ENCODE peak calls at places on chromosomes 6 and 20, in five cellular contexts. One of them, this sample, is unnamed.

GRCh38 chr20:45173531-45173930 is 1.2 kb upstream of the PI3 start:
- DNase-seq in HFFc6: no peak
- DNase-seq in AG10803: no peak
- DNase-seq in fibroblast of pulmonary artery: no peak
- DNase-seq in osteocyte: no peak
- DNase-seq in this sample: no peak

GRCh38 chr6:101578306-101578705 is 184.8 kb downstream of the GRIK2 start:
- DNase-seq in AG10803: no peak
- DNase-seq in HFFc6: no peak
- DNase-seq in osteocyte: no peak
- DNase-seq in fibroblast of pulmonary artery: no peak
- DNase-seq in this sample: no peak

GRCh38 chr6:46990031-46990644 is 52.0 kb downstream of the ADGRF1 start:
- DNase-seq in osteocyte: no peak
- DNase-seq in AG10803: no peak
- DNase-seq in HFFc6: no peak
- DNase-seq in fibroblast of pulmonary artery: peak
- DNase-seq in this sample: no peak

GRCh38 chr6:116088946-116089345 is 11.7 kb upstream of the NT5DC1 start:
- DNase-seq in fibroblast of pulmonary artery: no peak
- DNase-seq in AG10803: no peak
- DNase-seq in osteocyte: no peak
- DNase-seq in HFFc6: no peak
- DNase-seq in this sample: no peak

GRCh38 chr6:9399916-9400315 is 964.6 kb upstream of the SLC35B3 start:
- DNase-seq in HFFc6: no peak
- DNase-seq in fibroblast of pulmonary artery: no peak
- DNase-seq in AG10803: no peak
- DNase-seq in osteocyte: no peak
- DNase-seq in this sample: no peak

GRCh38 chr20:32537657-32538525 is 47.2 kb downstream of the NOL4L start:
- DNase-seq in AG10803: no peak
- DNase-seq in HFFc6: no peak
- DNase-seq in fibroblast of pulmonary artery: no peak
- DNase-seq in osteocyte: no peak
- DNase-seq in this sample: no peak

GRCh38 chr6:14877758-14878157 is 368.1 kb upstream of the JARID2 start:
- DNase-seq in fibroblast of pulmonary artery: peak
- DNase-seq in HFFc6: no peak
- DNase-seq in AG10803: no peak
- DNase-seq in osteocyte: no peak
- DNase-seq in this sample: no peak

GRCh38 chr6:21045135-21045616 is 510.9 kb downstream of the CDKAL1 start:
- DNase-seq in HFFc6: no peak
- DNase-seq in fibroblast of pulmonary artery: no peak
- DNase-seq in osteocyte: no peak
- DNase-seq in AG10803: no peak
- DNase-seq in this sample: peak

GRCh38 chr20:35620818-35621559 is 5.4 kb downstream of the SPAG4 start:
- DNase-seq in HFFc6: no peak
- DNase-seq in AG10803: no peak
- DNase-seq in fibroblast of pulmonary artery: no peak
- DNase-seq in osteocyte: no peak
- DNase-seq in this sample: no peak

GRCh38 chr6:146244630-146245143 is 215.8 kb downstream of the GRM1 start:
- DNase-seq in osteocyte: no peak
- DNase-seq in fibroblast of pulmonary artery: no peak
- DNase-seq in HFFc6: no peak
- DNase-seq in AG10803: no peak
- DNase-seq in this sample: no peak

GRCh38 chr20:2991532-2991931 is 51.9 kb upstream of the GNRH2 start:
- DNase-seq in fibroblast of pulmonary artery: no peak
- DNase-seq in AG10803: no peak
- DNase-seq in osteocyte: no peak
- DNase-seq in HFFc6: no peak
- DNase-seq in this sample: no peak

GRCh38 chr20:10902174-10902573 is 228.4 kb upstream of the JAG1 start:
- DNase-seq in osteocyte: no peak
- DNase-seq in AG10803: peak
- DNase-seq in fibroblast of pulmonary artery: no peak
- DNase-seq in HFFc6: no peak
- DNase-seq in this sample: no peak

GRCh38 chr6:111677186-111677990 is 71.7 kb upstream of the TRAF3IP2 start:
- DNase-seq in osteocyte: no peak
- DNase-seq in HFFc6: no peak
- DNase-seq in fibroblast of pulmonary artery: no peak
- DNase-seq in AG10803: no peak
- DNase-seq in this sample: no peak

GRCh38 chr6:25312034-25312620 is 33.0 kb downstream of the CARMIL1 start:
- DNase-seq in HFFc6: peak
- DNase-seq in fibroblast of pulmonary artery: peak
- DNase-seq in osteocyte: no peak
- DNase-seq in AG10803: peak
- DNase-seq in this sample: no peak

GRCh38 chr20:37384683-37385174 is 38.8 kb downstream of the SRC start:
- DNase-seq in AG10803: peak
- DNase-seq in fibroblast of pulmonary artery: peak
- DNase-seq in osteocyte: no peak
- DNase-seq in HFFc6: peak
- DNase-seq in this sample: no peak

GRCh38 chr20:59779656-59780380 is 153.6 kb downstream of the SYCP2 start:
- DNase-seq in osteocyte: peak
- DNase-seq in fibroblast of pulmonary artery: no peak
- DNase-seq in HFFc6: no peak
- DNase-seq in AG10803: no peak
- DNase-seq in this sample: no peak

GRCh38 chr6:160054913-160055312 is 66.7 kb upstream of the SLC22A1 start:
- DNase-seq in HFFc6: no peak
- DNase-seq in fibroblast of pulmonary artery: no peak
- DNase-seq in osteocyte: no peak
- DNase-seq in AG10803: no peak
- DNase-seq in this sample: no peak

GRCh38 chr20:47502271-47502730 is 614 bp downstream of the NCOA3 start:
- DNase-seq in AG10803: peak
- DNase-seq in osteocyte: no peak
- DNase-seq in HFFc6: no peak
- DNase-seq in fibroblast of pulmonary artery: peak
- DNase-seq in this sample: no peak

GRCh38 chr6:30979690-30980089 is 3.8 kb upstream of the MUC21 start:
- DNase-seq in osteocyte: no peak
- DNase-seq in fibroblast of pulmonary artery: no peak
- DNase-seq in AG10803: no peak
- DNase-seq in HFFc6: no peak
- DNase-seq in this sample: no peak

GRCh38 chr6:9089724-9090123 is 654.4 kb upstream of the SLC35B3 start:
- DNase-seq in osteocyte: no peak
- DNase-seq in fibroblast of pulmonary artery: no peak
- DNase-seq in HFFc6: no peak
- DNase-seq in AG10803: no peak
- DNase-seq in this sample: no peak

GRCh38 chr6:113819169-113819830 is 37.8 kb upstream of the MARCKS start:
- DNase-seq in osteocyte: no peak
- DNase-seq in AG10803: no peak
- DNase-seq in fibroblast of pulmonary artery: no peak
- DNase-seq in HFFc6: no peak
- DNase-seq in this sample: no peak

GRCh38 chr20:62964700-62965099 is 12.2 kb downstream of the SLC17A9 start:
- DNase-seq in HFFc6: no peak
- DNase-seq in AG10803: no peak
- DNase-seq in fibroblast of pulmonary artery: no peak
- DNase-seq in osteocyte: no peak
- DNase-seq in this sample: no peak

GRCh38 chr20:2084703-2085102 is 16.9 kb upstream of the STK35 start:
- DNase-seq in AG10803: peak
- DNase-seq in fibroblast of pulmonary artery: peak
- DNase-seq in osteocyte: no peak
- DNase-seq in HFFc6: no peak
- DNase-seq in this sample: no peak

GRCh38 chr6:137416376-137417109 is 77.7 kb downstream of the OLIG3 start:
- DNase-seq in AG10803: peak
- DNase-seq in osteocyte: no peak
- DNase-seq in HFFc6: no peak
- DNase-seq in fibroblast of pulmonary artery: peak
- DNase-seq in this sample: no peak

GRCh38 chr6:54100411-54101006 is 10.7 kb upstream of the MLIP start:
- DNase-seq in HFFc6: no peak
- DNase-seq in fibroblast of pulmonary artery: no peak
- DNase-seq in osteocyte: no peak
- DNase-seq in AG10803: no peak
- DNase-seq in this sample: no peak
- TF ChIP-seq CTCF in HFFc6: no peak
- TF ChIP-seq CTCF in fibroblast of pulmonary artery: no peak
- TF ChIP-seq CTCF in osteocyte: no peak
- TF ChIP-seq CTCF in AG10803: no peak
- TF ChIP-seq CTCF in this sample: no peak

DNA sequence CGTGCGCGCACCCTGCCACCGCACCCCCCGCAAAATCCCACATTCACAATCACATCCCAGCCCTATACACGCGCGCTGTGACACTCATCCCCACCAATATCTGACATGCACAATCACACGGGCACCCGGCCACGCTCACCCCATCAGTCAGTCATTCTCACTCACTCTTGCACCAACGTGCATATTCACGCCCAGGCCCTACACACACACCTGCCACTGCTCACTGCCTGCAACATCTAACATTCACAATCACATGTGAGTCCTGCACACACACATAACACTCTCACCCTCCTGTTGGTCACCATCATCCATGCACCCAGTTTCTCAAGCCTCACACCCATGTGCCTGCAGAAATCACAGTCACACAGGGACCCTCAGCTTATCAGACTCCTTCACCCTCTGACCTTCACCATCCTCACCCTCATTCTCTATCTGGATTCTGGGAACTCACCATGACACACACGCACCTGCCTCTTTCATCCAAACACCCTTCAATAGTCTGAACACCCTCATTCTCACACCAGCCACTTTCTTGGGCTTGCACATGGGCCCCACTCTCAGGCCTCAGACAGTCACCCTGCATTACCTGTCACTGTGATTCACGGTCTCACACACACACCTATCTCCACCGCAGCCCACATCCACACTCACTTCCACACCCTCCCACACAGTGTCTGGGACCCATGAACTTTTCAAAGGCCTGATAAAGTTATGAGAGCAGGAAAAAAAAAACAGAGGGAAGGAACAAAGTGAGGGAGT is 748 bp upstream of the ATP9A start:
- DNase-seq in HFFc6: no peak
- DNase-seq in fibroblast of pulmonary artery: peak
- DNase-seq in AG10803: no peak
- DNase-seq in osteocyte: no peak
- DNase-seq in this sample: no peak
- TF ChIP-seq CTCF in HFFc6: no peak
- TF ChIP-seq CTCF in fibroblast of pulmonary artery: no peak
- TF ChIP-seq CTCF in AG10803: no peak
- TF ChIP-seq CTCF in osteocyte: no peak
- TF ChIP-seq CTCF in this sample: no peak

DNA sequence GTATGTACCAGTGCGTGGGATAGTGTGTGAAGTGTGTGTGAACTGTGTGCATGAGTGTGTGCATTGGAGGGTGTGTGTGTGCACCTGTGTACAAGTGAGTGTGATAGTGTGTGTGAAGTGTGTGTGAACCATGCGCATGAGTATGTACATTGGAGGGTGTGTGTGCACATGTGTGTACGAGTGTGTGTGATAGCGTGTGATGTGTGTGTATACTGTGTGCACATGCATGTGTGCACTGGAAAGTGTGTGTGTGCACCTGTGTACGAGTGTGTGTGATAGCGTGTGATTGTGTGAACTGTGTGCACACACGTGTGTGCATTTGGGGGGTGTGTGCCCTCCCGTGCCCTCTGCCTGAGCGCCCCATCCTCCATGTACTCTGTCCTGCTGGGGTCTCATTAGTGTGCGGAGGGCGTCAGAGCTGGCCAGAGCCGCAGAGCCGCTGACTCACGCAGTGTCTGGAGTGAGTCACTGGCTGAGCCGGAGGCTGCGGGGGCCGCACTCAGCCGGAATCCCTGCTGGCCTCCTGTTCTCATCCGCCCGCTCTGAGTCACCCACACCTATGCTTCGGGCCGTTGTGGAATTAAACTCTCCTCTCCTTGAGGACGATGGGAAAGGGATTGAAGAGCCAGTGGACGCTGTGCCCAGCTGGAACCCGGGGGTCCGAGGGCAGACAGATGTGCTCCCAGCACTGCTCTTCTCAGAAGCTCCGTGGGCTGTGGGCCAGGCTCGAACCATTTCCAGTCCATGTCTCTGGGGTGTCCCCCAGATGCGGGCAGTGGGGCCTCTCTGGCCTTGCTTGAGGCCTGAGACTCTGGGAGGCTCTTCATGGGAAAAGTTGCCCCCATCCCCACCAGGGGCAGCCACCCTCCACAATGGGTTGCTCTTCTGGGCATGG is 27.3 kb upstream of the STX16 start:
- DNase-seq in fibroblast of pulmonary artery: peak
- DNase-seq in osteocyte: peak
- DNase-seq in AG10803: peak
- DNase-seq in HFFc6: peak
- DNase-seq in this sample: peak
- TF ChIP-seq CTCF in fibroblast of pulmonary artery: no peak
- TF ChIP-seq CTCF in osteocyte: no peak
- TF ChIP-seq CTCF in AG10803: no peak
- TF ChIP-seq CTCF in HFFc6: no peak
- TF ChIP-seq CTCF in this sample: no peak

GRCh38 chr20:20938599-20938998 is 167.6 kb downstream of the LINC00237 start:
- DNase-seq in HFFc6: no peak
- DNase-seq in fibroblast of pulmonary artery: no peak
- DNase-seq in AG10803: no peak
- DNase-seq in osteocyte: no peak
- DNase-seq in this sample: no peak
- TF ChIP-seq CTCF in HFFc6: no peak
- TF ChIP-seq CTCF in fibroblast of pulmonary artery: no peak
- TF ChIP-seq CTCF in AG10803: no peak
- TF ChIP-seq CTCF in osteocyte: no peak
- TF ChIP-seq CTCF in this sample: no peak

DNA sequence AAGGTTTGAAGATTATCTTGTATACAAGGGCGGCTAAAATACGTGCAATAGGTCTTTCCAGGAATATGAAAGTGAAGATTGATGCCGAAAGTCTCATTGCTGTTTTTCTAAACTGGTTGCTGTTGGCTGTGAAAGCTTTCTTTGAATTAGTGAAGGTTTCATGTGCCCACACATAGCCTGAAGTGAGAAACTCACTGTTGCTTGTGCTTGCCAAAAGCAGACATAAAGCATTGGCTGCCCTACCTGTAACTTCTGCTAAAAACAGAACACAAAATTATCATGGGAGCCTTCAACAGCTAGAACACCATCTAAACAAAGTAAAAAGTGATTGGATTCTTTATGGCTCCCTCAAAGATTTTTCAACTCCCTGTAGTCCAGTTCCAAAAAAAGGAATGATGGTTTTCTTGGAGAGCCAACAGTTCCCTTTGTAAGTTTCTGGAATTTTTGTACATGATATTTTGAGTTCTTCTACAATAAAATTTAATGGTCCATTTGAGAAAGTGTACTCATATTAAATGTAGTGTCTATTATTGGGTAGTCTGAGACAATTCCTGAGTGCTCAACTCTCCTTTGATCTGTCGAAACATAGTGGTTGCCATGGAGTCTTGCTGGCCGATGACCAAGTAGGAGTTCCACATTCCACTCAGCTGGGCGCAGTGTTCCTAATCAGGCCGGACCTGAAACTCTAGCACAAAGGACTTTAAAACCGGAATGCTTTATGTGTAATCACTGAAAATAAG is 68.5 kb downstream of the PLEKHG1 start:
- DNase-seq in fibroblast of pulmonary artery: peak
- DNase-seq in osteocyte: no peak
- DNase-seq in AG10803: peak
- DNase-seq in HFFc6: peak
- DNase-seq in this sample: peak
- TF ChIP-seq CTCF in fibroblast of pulmonary artery: peak
- TF ChIP-seq CTCF in osteocyte: peak
- TF ChIP-seq CTCF in AG10803: peak
- TF ChIP-seq CTCF in HFFc6: no peak
- TF ChIP-seq CTCF in this sample: peak

This sample was measured in retinal pigment epithelial cell.